ENCODE peak calls at places on chromosomes 5 and 9, in ten cellular contexts. One of them, this sample, is unnamed.

GRCh38 chr5:96963267-96963666 is 27.4 kb downstream of the LNPEP start:
- DNase-seq in Caki2: no peak
- DNase-seq in H7: no peak
- DNase-seq in GM10248: no peak
- DNase-seq in neural crest cell: no peak
- DNase-seq in stomach: no peak
- DNase-seq in astrocyte of the hippocampus: peak; percentile 32
- DNase-seq in GM06990: peak; percentile 30
- DNase-seq in hepatocyte: peak; percentile 27
- DNase-seq in fibroblast of pulmonary artery: peak; percentile 66
- DNase-seq in this sample: no peak

GRCh38 chr9:137140151-137141012 is 1.4 kb downstream of the GRIN1 start:
- DNase-seq in Caki2: no peak
- DNase-seq in H7: peak; percentile 68
- DNase-seq in GM10248: no peak
- DNase-seq in neural crest cell: no peak
- DNase-seq in stomach: no peak
- DNase-seq in astrocyte of the hippocampus: no peak
- DNase-seq in GM06990: peak; percentile 6
- DNase-seq in hepatocyte: no peak
- DNase-seq in fibroblast of pulmonary artery: no peak
- DNase-seq in this sample: no peak

GRCh38 chr9:1216532-1216931 is 166.4 kb downstream of the DMRT2 start:
- DNase-seq in Caki2: no peak
- DNase-seq in H7: no peak
- DNase-seq in GM10248: no peak
- DNase-seq in neural crest cell: no peak
- DNase-seq in stomach: no peak
- DNase-seq in astrocyte of the hippocampus: no peak
- DNase-seq in GM06990: no peak
- DNase-seq in hepatocyte: no peak
- DNase-seq in fibroblast of pulmonary artery: no peak
- DNase-seq in this sample: no peak

GRCh38 chr9:18485691-18486090 is 11.7 kb downstream of the ADAMTSL1 start:
- DNase-seq in Caki2: no peak
- DNase-seq in H7: no peak
- DNase-seq in GM10248: no peak
- DNase-seq in neural crest cell: no peak
- DNase-seq in stomach: no peak
- DNase-seq in astrocyte of the hippocampus: peak; percentile 45
- DNase-seq in GM06990: no peak
- DNase-seq in hepatocyte: no peak
- DNase-seq in fibroblast of pulmonary artery: no peak
- DNase-seq in this sample: no peak

GRCh38 chr5:132761321-132762240 is 14.4 kb downstream of the CCNI2 start:
- DNase-seq in Caki2: no peak
- DNase-seq in H7: no peak
- DNase-seq in GM10248: no peak
- DNase-seq in neural crest cell: no peak
- DNase-seq in stomach: no peak
- DNase-seq in astrocyte of the hippocampus: no peak
- DNase-seq in GM06990: no peak
- DNase-seq in hepatocyte: no peak
- DNase-seq in fibroblast of pulmonary artery: no peak
- DNase-seq in this sample: peak; percentile 8

GRCh38 chr9:78023003-78023741 is 8.4 kb downstream of the GNAQ start:
- DNase-seq in Caki2: peak; percentile 93
- DNase-seq in H7: no peak
- DNase-seq in GM10248: no peak
- DNase-seq in neural crest cell: no peak
- DNase-seq in stomach: peak; percentile 48
- DNase-seq in astrocyte of the hippocampus: peak; percentile 50
- DNase-seq in GM06990: no peak
- DNase-seq in hepatocyte: peak; percentile 62
- DNase-seq in fibroblast of pulmonary artery: peak; percentile 85
- DNase-seq in this sample: no peak

GRCh38 chr9:117414220-117414905 is 494 bp downstream of the ASTN2 start:
- DNase-seq in Caki2: peak; percentile 21
- DNase-seq in H7: peak; percentile 79
- DNase-seq in GM10248: peak; percentile 13
- DNase-seq in neural crest cell: peak; percentile 37
- DNase-seq in stomach: peak; percentile 37
- DNase-seq in astrocyte of the hippocampus: peak; percentile 70
- DNase-seq in GM06990: peak; percentile 9
- DNase-seq in hepatocyte: peak; percentile 46
- DNase-seq in fibroblast of pulmonary artery: peak; percentile 7
- DNase-seq in this sample: no peak

GRCh38 chr9:38620483-38621433 is at the start of gene ANKRD18A:
- DNase-seq in Caki2: peak; percentile 94
- DNase-seq in H7: peak; percentile 89
- DNase-seq in GM10248: peak; percentile 65
- DNase-seq in neural crest cell: peak; percentile 85
- DNase-seq in stomach: peak; percentile 92
- DNase-seq in astrocyte of the hippocampus: peak; percentile 96
- DNase-seq in GM06990: peak; percentile 57
- DNase-seq in hepatocyte: peak; percentile 92
- DNase-seq in fibroblast of pulmonary artery: peak; percentile 65
- DNase-seq in this sample: peak; percentile 86

GRCh38 chr5:27130587-27130986 is 92.2 kb upstream of the CDH9 start:
- DNase-seq in Caki2: no peak
- DNase-seq in H7: no peak
- DNase-seq in GM10248: no peak
- DNase-seq in neural crest cell: no peak
- DNase-seq in stomach: no peak
- DNase-seq in astrocyte of the hippocampus: peak; percentile 25
- DNase-seq in GM06990: no peak
- DNase-seq in hepatocyte: no peak
- DNase-seq in fibroblast of pulmonary artery: peak; percentile 51
- DNase-seq in this sample: no peak

GRCh38 chr9:128829477-128830251 is at the start of gene SPOUT1:
- DNase-seq in Caki2: peak; percentile 87
- DNase-seq in H7: peak; percentile 99
- DNase-seq in GM10248: peak; percentile 100
- DNase-seq in neural crest cell: peak; percentile 85
- DNase-seq in stomach: peak; percentile 95
- DNase-seq in astrocyte of the hippocampus: peak; percentile 97
- DNase-seq in GM06990: peak; percentile 94
- DNase-seq in hepatocyte: peak; percentile 96
- DNase-seq in fibroblast of pulmonary artery: peak; percentile 89
- DNase-seq in this sample: peak; percentile 96

GRCh38 chr5:98557921-98558320 is 215.5 kb upstream of the RGMB start:
- DNase-seq in Caki2: no peak
- DNase-seq in H7: no peak
- DNase-seq in GM10248: no peak
- DNase-seq in neural crest cell: no peak
- DNase-seq in stomach: no peak
- DNase-seq in astrocyte of the hippocampus: no peak
- DNase-seq in GM06990: no peak
- DNase-seq in hepatocyte: no peak
- DNase-seq in fibroblast of pulmonary artery: no peak
- DNase-seq in this sample: no peak

GRCh38 chr5:133892306-133892705 is 76.1 kb downstream of the C5orf15 start:
- DNase-seq in Caki2: no peak
- DNase-seq in H7: no peak
- DNase-seq in GM10248: no peak
- DNase-seq in neural crest cell: no peak
- DNase-seq in stomach: no peak
- DNase-seq in astrocyte of the hippocampus: no peak
- DNase-seq in GM06990: no peak
- DNase-seq in hepatocyte: no peak
- DNase-seq in fibroblast of pulmonary artery: no peak
- DNase-seq in this sample: no peak

GRCh38 chr9:114246558-114246957 is 76.3 kb upstream of the ORM1 start:
- DNase-seq in Caki2: no peak
- DNase-seq in H7: no peak
- DNase-seq in GM10248: no peak
- DNase-seq in neural crest cell: no peak
- DNase-seq in stomach: no peak
- DNase-seq in astrocyte of the hippocampus: no peak
- DNase-seq in GM06990: no peak
- DNase-seq in hepatocyte: no peak
- DNase-seq in fibroblast of pulmonary artery: no peak
- DNase-seq in this sample: no peak

GRCh38 chr5:123805300-123805699 is 293.3 kb downstream of the CSNK1G3 start:
- DNase-seq in Caki2: no peak
- DNase-seq in H7: no peak
- DNase-seq in GM10248: no peak
- DNase-seq in neural crest cell: no peak
- DNase-seq in stomach: no peak
- DNase-seq in astrocyte of the hippocampus: no peak
- DNase-seq in GM06990: no peak
- DNase-seq in hepatocyte: no peak
- DNase-seq in fibroblast of pulmonary artery: no peak
- DNase-seq in this sample: no peak

GRCh38 chr5:122458278-122458872 is 146.3 kb downstream of the SNCAIP start:
- DNase-seq in Caki2: peak; percentile 1
- DNase-seq in H7: no peak
- DNase-seq in GM10248: peak; percentile 24
- DNase-seq in neural crest cell: no peak
- DNase-seq in stomach: no peak
- DNase-seq in astrocyte of the hippocampus: no peak
- DNase-seq in GM06990: peak; percentile 11
- DNase-seq in hepatocyte: peak; percentile 52
- DNase-seq in fibroblast of pulmonary artery: peak; percentile 27
- DNase-seq in this sample: no peak

GRCh38 chr5:67031689-67032088 is 164.9 kb downstream of the CD180 start:
- DNase-seq in Caki2: no peak
- DNase-seq in H7: no peak
- DNase-seq in GM10248: no peak
- DNase-seq in neural crest cell: no peak
- DNase-seq in stomach: no peak
- DNase-seq in astrocyte of the hippocampus: no peak
- DNase-seq in GM06990: no peak
- DNase-seq in hepatocyte: no peak
- DNase-seq in fibroblast of pulmonary artery: no peak
- DNase-seq in this sample: no peak

GRCh38 chr9:137117269-137117731 is 2.8 kb upstream of the DPP7 start:
- DNase-seq in Caki2: no peak
- DNase-seq in H7: peak; percentile 44
- DNase-seq in GM10248: no peak
- DNase-seq in neural crest cell: no peak
- DNase-seq in stomach: no peak
- DNase-seq in astrocyte of the hippocampus: no peak
- DNase-seq in GM06990: no peak
- DNase-seq in hepatocyte: no peak
- DNase-seq in fibroblast of pulmonary artery: no peak
- DNase-seq in this sample: no peak

GRCh38 chr5:159097461-159098284 is 2.0 kb downstream of the EBF1 start:
- DNase-seq in Caki2: no peak
- DNase-seq in H7: peak; percentile 73
- DNase-seq in GM10248: peak; percentile 60
- DNase-seq in neural crest cell: no peak
- DNase-seq in stomach: no peak
- DNase-seq in astrocyte of the hippocampus: peak; percentile 35
- DNase-seq in GM06990: peak; percentile 70
- DNase-seq in hepatocyte: no peak
- DNase-seq in fibroblast of pulmonary artery: peak; percentile 55
- DNase-seq in this sample: no peak

This sample was measured in testis.